ENCODE peak calls at places on chromosomes 11 and 22, in nine cellular contexts. T, H, Y, P, R, K, V, S and J are unnamed samples.

GRCh38 chr22:36586852-36587251 is 57.9 kb upstream of the EIF3D start:
- DNase-seq in H (no peak), R (no peak), S (no peak), Y (no peak), K (no peak), T (no peak), P (no peak), V (no peak), J (no peak)

GRCh38 chr11:6604081-6604626 is 580 bp downstream of the ILK start:
- DNase-seq in P (no peak), K (no peak), V (peak; percentile 73), Y (peak; percentile 29), H (peak; percentile 37), S (peak; percentile 79), R (peak; percentile 64), T (no peak), J (peak; percentile 86)

GRCh38 chr11:78688460-78688859 is 113.8 kb upstream of the NARS2 start:
- DNase-seq in R (no peak), V (no peak), H (no peak), K (no peak), T (no peak), Y (no peak), P (no peak), S (no peak), J (no peak)

GRCh38 chr11:60953781-60954180 is 1.8 kb upstream of the SLC15A3 start:
- DNase-seq in S (peak; percentile 29), T (no peak), H (no peak), R (no peak), V (no peak), P (no peak), K (no peak), Y (no peak), J (no peak)

GRCh38 chr11:132674161-132674560 is 858.1 kb downstream of the OPCML start:
- DNase-seq in K (no peak), P (no peak), T (no peak), S (peak; percentile 53), H (no peak), Y (no peak), R (no peak), V (no peak), J (no peak)

GRCh38 chr11:78492973-78493372 is 75.4 kb upstream of the GAB2 start:
- DNase-seq in P (no peak), S (no peak), K (no peak), H (no peak), T (no peak), Y (no peak), R (no peak), V (no peak), J (no peak)

GRCh38 chr11:69397732-69398131 is 83.7 kb upstream of the LINC01488 start:
- DNase-seq in V (no peak), T (no peak), P (no peak), K (no peak), Y (no peak), R (no peak), S (no peak), H (no peak), J (no peak)

GRCh38 chr11:10348650-10349280 is 43.9 kb downstream of the ADM start:
- DNase-seq in K (no peak), P (no peak), R (peak; percentile 15), Y (no peak), S (no peak), V (no peak), H (no peak), T (no peak), J (no peak)

GRCh38 chr22:31829505-31829904 is 75.7 kb downstream of the DEPDC5 start:
- DNase-seq in T (peak; percentile 89), P (peak; percentile 19), S (peak; percentile 73), V (peak; percentile 47), H (peak; percentile 81), K (no peak), Y (peak; percentile 42), R (peak; percentile 46), J (peak; percentile 60)

GRCh38 chr11:79101736-79102135 is 339.1 kb downstream of the TENM4 start:
- DNase-seq in K (no peak), T (no peak), Y (no peak), S (peak; percentile 40), P (no peak), V (no peak), R (no peak), H (no peak), J (no peak)

DNA sequence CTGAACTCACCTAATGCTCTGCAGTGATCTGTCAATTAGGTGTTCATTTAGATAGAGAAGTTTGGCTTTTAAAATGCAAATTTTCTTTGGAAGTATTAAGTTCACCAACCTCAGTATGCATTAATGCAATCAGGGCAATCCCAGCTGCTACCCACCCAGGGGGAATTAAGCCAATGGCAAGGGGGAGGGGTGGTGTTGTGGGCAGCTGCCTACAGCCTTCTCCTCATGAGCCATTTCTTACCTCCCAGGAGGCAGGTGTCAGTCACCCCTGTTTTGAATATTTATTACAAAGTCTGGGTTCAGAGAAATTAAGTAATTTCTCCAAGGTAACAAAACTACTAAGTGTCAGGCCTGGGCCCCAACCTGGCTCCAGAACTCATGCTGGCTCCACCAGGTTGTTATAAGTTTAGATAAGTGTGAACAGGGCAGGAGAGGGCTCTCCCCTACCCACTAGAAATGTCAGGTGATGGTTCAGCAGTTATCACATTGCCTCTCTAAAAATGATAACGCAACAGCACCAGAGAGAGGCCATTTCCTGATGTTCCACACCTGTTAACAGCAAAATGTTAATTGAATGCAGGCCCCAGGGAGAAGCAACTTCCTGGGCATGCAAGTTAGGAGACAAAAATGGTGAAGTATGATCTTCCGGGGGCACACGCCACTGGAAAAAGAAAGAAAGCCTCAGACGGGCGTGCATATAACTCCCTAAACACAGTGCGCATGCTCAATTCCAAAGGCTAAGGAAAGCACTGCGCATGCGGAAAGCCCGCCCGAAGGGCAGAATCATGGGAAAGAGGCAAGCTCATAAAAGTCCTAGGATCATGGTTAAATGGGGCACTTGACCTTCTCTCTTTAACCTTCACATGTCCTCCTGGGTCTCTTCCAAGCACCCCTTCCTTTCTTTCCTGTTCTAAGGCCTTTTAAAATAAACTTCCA is 35.4 kb upstream of the GNAZ start:
- DNase-seq in H (no peak), T (no peak), R (no peak), Y (peak; percentile 69), K (no peak), P (no peak), S (no peak), V (no peak), J (no peak)
- TF ChIP-seq MAX in H (no peak), T (no peak), R (no peak), Y (no peak), K (no peak), P (no peak), S (no peak), V (no peak), J (no peak)

DNA sequence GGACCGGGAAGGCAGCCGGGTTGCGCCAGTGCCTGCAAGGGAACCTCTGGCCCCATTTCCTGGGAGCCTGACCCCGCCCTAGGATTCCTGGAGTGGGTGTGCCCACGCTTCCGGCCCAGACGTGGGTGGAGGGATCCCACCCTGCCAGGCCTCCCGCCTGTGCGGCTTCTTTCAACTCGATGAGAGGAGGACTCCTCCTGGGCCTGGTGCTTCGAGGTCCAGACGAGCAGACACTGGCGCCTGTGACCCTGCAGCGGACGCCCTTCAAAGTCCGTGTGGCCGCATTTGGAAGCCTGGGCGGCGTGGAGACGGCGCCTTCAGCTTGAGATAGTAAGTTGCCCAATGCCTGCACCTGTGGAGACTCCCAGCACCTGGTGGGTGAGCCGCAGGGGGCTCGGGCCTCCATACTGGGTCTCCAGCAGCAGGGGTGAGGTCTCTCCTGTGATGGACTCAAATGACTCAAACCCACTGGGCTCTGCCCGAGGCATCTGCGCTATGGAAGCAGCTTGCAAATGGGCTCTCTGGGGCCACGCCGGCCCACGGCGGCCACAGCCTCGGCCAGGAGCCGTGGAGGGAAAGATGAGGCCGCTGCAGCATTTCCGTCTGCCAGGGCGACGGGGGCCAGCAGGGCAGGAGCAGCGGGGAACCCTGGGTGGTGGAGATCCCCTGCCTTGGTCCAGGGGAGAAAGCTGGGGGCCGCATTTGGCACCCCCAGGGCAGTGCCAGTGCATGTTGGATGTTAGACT is 64.3 kb upstream of the PPARA start:
- DNase-seq in P (no peak), T (peak; percentile 69), R (no peak), V (no peak), K (no peak), H (peak; percentile 90), S (no peak), Y (peak; percentile 93), J (no peak)
- H3K4me3 ChIP-seq in P (no peak overlapping the region), T (peak overlapping the region; percentile 64), R (no peak overlapping the region), V (peak overlapping the region; percentile 90), K (no peak overlapping the region), H (peak overlapping the region; percentile 52), S (no peak overlapping the region), Y (peak overlapping the region; percentile 59), J (no peak overlapping the region)

GRCh38 chr22:27997538-27997937 is 78.5 kb upstream of the PITPNB start:
- DNase-seq in R (no peak), P (no peak), K (no peak), H (no peak), V (no peak), T (no peak), Y (no peak), S (no peak), J (peak; percentile 92)

GRCh38 chr22:27994481-27995331 is 75.7 kb upstream of the PITPNB start:
- DNase-seq in S (no peak), P (no peak), R (no peak), H (no peak), T (no peak), K (no peak), V (no peak), Y (no peak), J (peak; percentile 66)

GRCh38 chr22:27996981-27997380 is 77.9 kb upstream of the PITPNB start:
- DNase-seq in S (no peak), V (no peak), T (no peak), P (no peak), R (no peak), K (no peak), Y (no peak), H (no peak), J (peak; percentile 23)

GRCh38 chr22:27995801-27996528 is 76.9 kb upstream of the PITPNB start:
- DNase-seq in Y (no peak), P (no peak), S (no peak), T (no peak), R (no peak), K (no peak), H (no peak), V (no peak), J (no peak)

GRCh38 chr22:27996529-27996925 is 77.5 kb upstream of the PITPNB start:
- DNase-seq in H (no peak), K (no peak), V (no peak), P (no peak), Y (no peak), T (no peak), R (no peak), S (no peak), J (no peak)
- TF ChIP-seq MAX in H (no peak), K (no peak), V (no peak), P (no peak), Y (no peak), T (no peak), R (no peak), S (no peak), J (no peak)

GRCh38 chr11:113189909-113190667 is 124.3 kb upstream of the TTC12 start:
- DNase-seq in V (no peak), R (no peak), S (no peak), T (no peak), P (no peak), Y (peak; percentile 57), K (no peak), H (peak; percentile 53), J (peak; percentile 49)
- H3K4me3 ChIP-seq in V (no peak overlapping the region), R (no peak overlapping the region), S (no peak overlapping the region), T (no peak overlapping the region), P (no peak overlapping the region), Y (no peak overlapping the region), K (no peak overlapping the region), H (no peak overlapping the region), J (no peak overlapping the region)